ENCODE peak calls at places on chromosomes 11 and 22, in eight cellular contexts. A, M, I, K, T, X, F and B are unnamed samples.

GRCh38 chr22:17931400-17931825 is 92.9 kb downstream of the MICAL3 start:
- DNase-seq in A (no peak), M (no peak), I (no peak), K (no peak), T (peak; percentile 73), X (no peak), F (no peak), B (no peak)

GRCh38 chr11:107139396-107139795 is 121.1 kb upstream of the GUCY1A2 start:
- DNase-seq in A (no peak), M (no peak), I (no peak), K (no peak), T (no peak), X (no peak), F (no peak), B (no peak)

GRCh38 chr11:127620660-127621059 is 620.1 kb upstream of the KIRREL3 start:
- DNase-seq in A (no peak), M (no peak), I (no peak), K (peak; percentile 53), T (no peak), X (no peak), F (no peak), B (no peak)

GRCh38 chr11:91822805-91823204 is 401.8 kb upstream of the FAT3 start:
- DNase-seq in A (no peak), M (no peak), I (no peak), K (no peak), T (no peak), X (no peak), F (no peak), B (no peak)

GRCh38 chr11:104704888-104705287 is 193.4 kb downstream of the CASP12 start:
- DNase-seq in A (no peak), M (no peak), I (no peak), K (no peak), T (no peak), X (no peak), F (no peak), B (no peak)

GRCh38 chr11:99351620-99352019 is 330.9 kb downstream of the CNTN5 start:
- DNase-seq in A (no peak), M (no peak), I (peak; percentile 5), K (peak; percentile 1), T (no peak), X (no peak), F (no peak), B (no peak)

GRCh38 chr11:88384678-88385015 is 47.1 kb upstream of the CTSC start:
- DNase-seq in A (no peak), M (no peak), I (no peak), K (peak; percentile 49), T (no peak), X (peak; percentile 11), F (no peak), B (no peak)

GRCh38 chr11:101034076-101034475 is 95.5 kb downstream of the PGR start:
- DNase-seq in A (peak; percentile 70), M (no peak), I (peak; percentile 41), K (no peak), T (peak; percentile 70), X (no peak), F (no peak), B (no peak)

GRCh38 chr11:106021967-106022794 is at the start of gene MSANTD4:
- DNase-seq in A (peak; percentile 100), M (peak; percentile 99), I (peak; percentile 99), K (peak; percentile 99), T (peak; percentile 99), X (peak; percentile 98), F (peak; percentile 94), B (peak; percentile 96)

GRCh38 chr22:38456841-38457699 is 2.1 kb upstream of the KCNJ4 start:
- DNase-seq in A (no peak), M (no peak), I (no peak), K (no peak), T (no peak), X (no peak), F (no peak), B (no peak)

GRCh38 chr11:115645631-115646271 is 141.5 kb upstream of the CADM1 start:
- DNase-seq in A (no peak), M (no peak), I (no peak), K (no peak), T (peak; percentile 63), X (no peak), F (no peak), B (no peak)

GRCh38 chr11:2738551-2739431 is 39.0 kb upstream of the KCNQ1OT1 start:
- DNase-seq in A (no peak), M (no peak), I (no peak), K (no peak), T (no peak), X (no peak), F (no peak), B (no peak)

GRCh38 chr11:60852639-60853468 is 2.9 kb downstream of the PTGDR2 start:
- DNase-seq in A (no peak), M (no peak), I (no peak), K (no peak), T (no peak), X (no peak), F (no peak), B (no peak)

GRCh38 chr11:70470127-70470526 is 71.8 kb downstream of the CTTN start:
- DNase-seq in A (peak; percentile 54), M (no peak), I (peak; percentile 24), K (peak; percentile 46), T (no peak), X (no peak), F (no peak), B (no peak)

GRCh38 chr11:358129-358805 is 11.0 kb upstream of the B4GALNT4 start:
- DNase-seq in A (peak; percentile 69), M (peak; percentile 48), I (no peak), K (no peak), T (no peak), X (no peak), F (no peak), B (no peak)

GRCh38 chr22:24925586-24926427 is 20.7 kb downstream of the LHFPL7 start:
- DNase-seq in A (no peak), M (no peak), I (no peak), K (no peak), T (no peak), X (no peak), F (no peak), B (no peak)
- TF ChIP-seq CTCF in A (no peak), M (no peak), I (no peak), K (no peak), T (no peak), X (no peak), F (no peak), B (no peak)

GRCh38 chr22:25113316-25113721 is 86.3 kb upstream of the CRYBB3 start:
- DNase-seq in A (no peak), M (peak; percentile 79), I (no peak), K (no peak), T (no peak), X (no peak), F (peak; percentile 72), B (no peak)

GRCh38 chr22:25112538-25113253 is 87.0 kb upstream of the CRYBB3 start:
- DNase-seq in A (no peak), M (no peak), I (no peak), K (no peak), T (no peak), X (no peak), F (no peak), B (no peak)

GRCh38 chr22:25110846-25111578 is 88.6 kb upstream of the CRYBB3 start:
- DNase-seq in A (peak; percentile 77), M (peak; percentile 84), I (peak; percentile 64), K (peak; percentile 67), T (peak; percentile 31), X (peak; percentile 86), F (peak; percentile 91), B (peak; percentile 77)

GRCh38 chr22:25110596-25110845 is 89.1 kb upstream of the CRYBB3 start:
- DNase-seq in A (no peak), M (no peak), I (no peak), K (no peak), T (no peak), X (no peak), F (no peak), B (no peak)

GRCh38 chr22:25111579-25112517 is 87.8 kb upstream of the CRYBB3 start:
- DNase-seq in A (no peak), M (peak; percentile 87), I (no peak), K (no peak), T (no peak), X (no peak), F (peak; percentile 24), B (no peak)
- TF ChIP-seq CTCF in A (no peak), M (no peak), I (no peak), K (no peak), T (no peak), X (no peak), F (no peak), B (no peak)

GRCh38 chr11:110772863-110773262 is 60.6 kb upstream of the ARHGAP20 start:
- DNase-seq in A (no peak), M (no peak), I (no peak), K (no peak), T (no peak), X (peak; percentile 6), F (no peak), B (no peak)

GRCh38 chr11:110773442-110773841 is 61.2 kb upstream of the ARHGAP20 start:
- DNase-seq in A (no peak), M (no peak), I (no peak), K (no peak), T (no peak), X (no peak), F (no peak), B (no peak)

GRCh38 chr11:110776091-110776490 is 63.9 kb upstream of the ARHGAP20 start:
- DNase-seq in A (no peak), M (no peak), I (peak; percentile 69), K (peak; percentile 15), T (no peak), X (no peak), F (no peak), B (no peak)

GRCh38 chr11:110777765-110778164 is 65.5 kb upstream of the ARHGAP20 start:
- DNase-seq in A (no peak), M (no peak), I (peak; percentile 83), K (peak; percentile 87), T (no peak), X (no peak), F (no peak), B (no peak)

GRCh38 chr11:110774138-110775014 is 62.1 kb upstream of the ARHGAP20 start:
- DNase-seq in A (no peak), M (no peak), I (peak; percentile 27), K (peak; percentile 36), T (no peak), X (no peak), F (no peak), B (no peak)
- TF ChIP-seq CTCF in A (no peak), M (no peak), I (no peak), K (no peak), T (no peak), X (no peak), F (no peak), B (no peak)

GRCh38 chr11:114614127-114614720 is 18.6 kb upstream of the NXPE4 start:
- DNase-seq in A (no peak), M (no peak), I (no peak), K (no peak), T (no peak), X (no peak), F (no peak), B (no peak)

GRCh38 chr11:114612686-114613085 is 17.1 kb upstream of the NXPE4 start:
- DNase-seq in A (no peak), M (no peak), I (no peak), K (no peak), T (no peak), X (no peak), F (no peak), B (no peak)

GRCh38 chr11:114609429-114609828 is 13.8 kb upstream of the NXPE4 start:
- DNase-seq in A (no peak), M (no peak), I (no peak), K (no peak), T (no peak), X (no peak), F (no peak), B (no peak)

GRCh38 chr11:114610550-114610949 is 15.0 kb upstream of the NXPE4 start:
- DNase-seq in A (no peak), M (no peak), I (no peak), K (no peak), T (no peak), X (no peak), F (no peak), B (no peak)

GRCh38 chr11:114610984-114611944 is 15.7 kb upstream of the NXPE4 start:
- DNase-seq in A (no peak), M (no peak), I (peak; percentile 20), K (peak; percentile 5), T (no peak), X (peak; percentile 4), F (no peak), B (no peak)
- TF ChIP-seq CTCF in A (peak; percentile 30), M (peak; percentile 13), I (peak; percentile 26), K (peak; percentile 10), T (peak; percentile 31), X (no peak), F (no peak), B (no peak)